ENCODE peak calls at places on chromosome 12, in nine cellular contexts. One of them, this sample, is unnamed.

GRCh38 chr12:64560395-64561301 is 49.6 kb upstream of the RASSF3 start:
- DNase-seq in LHCN-M2: peak; percentile 98
- DNase-seq in SJCRH30: peak; percentile 93
- DNase-seq in hypothalamus: no peak
- DNase-seq in lower leg skin: no peak
- DNase-seq in stimulated activated effector memory CD8-positive, alpha-beta T cell treated with anti-CD3 and anti-CD28 coated beads, Interleukin-12 subunit alpha, Interleukin-12 subunit beta, amount 100 ng/mL, for 72 hours: no peak
- DNase-seq in NCI-H460: peak; percentile 55
- DNase-seq in heart left ventricle: no peak
- DNase-seq in CD4-positive, alpha-beta memory T cell: no peak
- DNase-seq in this sample: peak; percentile 97

GRCh38 chr12:53989227-53990113 is 4.5 kb downstream of the HOXC10 start:
- DNase-seq in LHCN-M2: peak; percentile 25
- DNase-seq in stimulated activated effector memory CD8-positive, alpha-beta T cell treated with anti-CD3 and anti-CD28 coated beads, Interleukin-12 subunit alpha, Interleukin-12 subunit beta, amount 100 ng/mL, for 72 hours: no peak
- DNase-seq in lower leg skin: no peak
- DNase-seq in heart left ventricle: no peak
- DNase-seq in SJCRH30: no peak
- DNase-seq in hypothalamus: no peak
- DNase-seq in NCI-H460: peak; percentile 55
- DNase-seq in CD4-positive, alpha-beta memory T cell: no peak
- DNase-seq in this sample: peak; percentile 76

GRCh38 chr12:118429703-118430383 is 53.5 kb downstream of the SUDS3 start:
- DNase-seq in SJCRH30: no peak
- DNase-seq in hypothalamus: no peak
- DNase-seq in lower leg skin: no peak
- DNase-seq in stimulated activated effector memory CD8-positive, alpha-beta T cell treated with anti-CD3 and anti-CD28 coated beads, Interleukin-12 subunit alpha, Interleukin-12 subunit beta, amount 100 ng/mL, for 72 hours: no peak
- DNase-seq in LHCN-M2: no peak
- DNase-seq in NCI-H460: no peak
- DNase-seq in CD4-positive, alpha-beta memory T cell: no peak
- DNase-seq in heart left ventricle: no peak
- DNase-seq in this sample: no peak

GRCh38 chr12:93315907-93316622 is 61.7 kb upstream of the NUDT4 start:
- DNase-seq in CD4-positive, alpha-beta memory T cell: no peak
- DNase-seq in hypothalamus: no peak
- DNase-seq in heart left ventricle: no peak
- DNase-seq in stimulated activated effector memory CD8-positive, alpha-beta T cell treated with anti-CD3 and anti-CD28 coated beads, Interleukin-12 subunit alpha, Interleukin-12 subunit beta, amount 100 ng/mL, for 72 hours: no peak
- DNase-seq in SJCRH30: no peak
- DNase-seq in NCI-H460: no peak
- DNase-seq in LHCN-M2: no peak
- DNase-seq in lower leg skin: no peak
- DNase-seq in this sample: no peak

GRCh38 chr12:28191690-28192089 is 1.4 kb downstream of the CCDC91 start:
- DNase-seq in stimulated activated effector memory CD8-positive, alpha-beta T cell treated with anti-CD3 and anti-CD28 coated beads, Interleukin-12 subunit alpha, Interleukin-12 subunit beta, amount 100 ng/mL, for 72 hours: no peak
- DNase-seq in lower leg skin: no peak
- DNase-seq in CD4-positive, alpha-beta memory T cell: peak; percentile 55
- DNase-seq in SJCRH30: no peak
- DNase-seq in NCI-H460: no peak
- DNase-seq in heart left ventricle: no peak
- DNase-seq in hypothalamus: no peak
- DNase-seq in LHCN-M2: peak; percentile 6
- DNase-seq in this sample: no peak

GRCh38 chr12:116922194-116922897 is 11.6 kb downstream of the FBXW8 start:
- DNase-seq in LHCN-M2: peak; percentile 58
- DNase-seq in hypothalamus: no peak
- DNase-seq in heart left ventricle: no peak
- DNase-seq in CD4-positive, alpha-beta memory T cell: no peak
- DNase-seq in stimulated activated effector memory CD8-positive, alpha-beta T cell treated with anti-CD3 and anti-CD28 coated beads, Interleukin-12 subunit alpha, Interleukin-12 subunit beta, amount 100 ng/mL, for 72 hours: no peak
- DNase-seq in lower leg skin: no peak
- DNase-seq in SJCRH30: no peak
- DNase-seq in NCI-H460: no peak
- DNase-seq in this sample: peak; percentile 70

GRCh38 chr12:30985814-30986452 is 59.4 kb downstream of the TSPAN11 start:
- DNase-seq in stimulated activated effector memory CD8-positive, alpha-beta T cell treated with anti-CD3 and anti-CD28 coated beads, Interleukin-12 subunit alpha, Interleukin-12 subunit beta, amount 100 ng/mL, for 72 hours: no peak
- DNase-seq in lower leg skin: peak; percentile 28
- DNase-seq in LHCN-M2: peak; percentile 26
- DNase-seq in heart left ventricle: no peak
- DNase-seq in NCI-H460: peak; percentile 27
- DNase-seq in SJCRH30: peak; percentile 79
- DNase-seq in hypothalamus: peak; percentile 13
- DNase-seq in CD4-positive, alpha-beta memory T cell: no peak
- DNase-seq in this sample: no peak

GRCh38 chr12:52013626-52014310 is 7.0 kb downstream of the TAMALIN start:
- DNase-seq in NCI-H460: no peak
- DNase-seq in hypothalamus: no peak
- DNase-seq in LHCN-M2: no peak
- DNase-seq in CD4-positive, alpha-beta memory T cell: no peak
- DNase-seq in stimulated activated effector memory CD8-positive, alpha-beta T cell treated with anti-CD3 and anti-CD28 coated beads, Interleukin-12 subunit alpha, Interleukin-12 subunit beta, amount 100 ng/mL, for 72 hours: no peak
- DNase-seq in lower leg skin: no peak
- DNase-seq in heart left ventricle: no peak
- DNase-seq in SJCRH30: no peak
- DNase-seq in this sample: no peak

GRCh38 chr12:113090740-113091139 is 34.2 kb downstream of the DTX1 start:
- DNase-seq in hypothalamus: no peak
- DNase-seq in lower leg skin: no peak
- DNase-seq in CD4-positive, alpha-beta memory T cell: no peak
- DNase-seq in heart left ventricle: no peak
- DNase-seq in LHCN-M2: no peak
- DNase-seq in SJCRH30: no peak
- DNase-seq in NCI-H460: no peak
- DNase-seq in stimulated activated effector memory CD8-positive, alpha-beta T cell treated with anti-CD3 and anti-CD28 coated beads, Interleukin-12 subunit alpha, Interleukin-12 subunit beta, amount 100 ng/mL, for 72 hours: no peak
- DNase-seq in this sample: no peak

GRCh38 chr12:15116073-15116472 is 105.1 kb downstream of the RERG start:
- DNase-seq in heart left ventricle: no peak
- DNase-seq in CD4-positive, alpha-beta memory T cell: no peak
- DNase-seq in stimulated activated effector memory CD8-positive, alpha-beta T cell treated with anti-CD3 and anti-CD28 coated beads, Interleukin-12 subunit alpha, Interleukin-12 subunit beta, amount 100 ng/mL, for 72 hours: no peak
- DNase-seq in LHCN-M2: no peak
- DNase-seq in lower leg skin: no peak
- DNase-seq in hypothalamus: peak; percentile 23
- DNase-seq in NCI-H460: no peak
- DNase-seq in SJCRH30: no peak
- DNase-seq in this sample: no peak

GRCh38 chr12:128783129-128783574 is 40.6 kb downstream of the SLC15A4 start:
- DNase-seq in LHCN-M2: no peak
- DNase-seq in SJCRH30: no peak
- DNase-seq in stimulated activated effector memory CD8-positive, alpha-beta T cell treated with anti-CD3 and anti-CD28 coated beads, Interleukin-12 subunit alpha, Interleukin-12 subunit beta, amount 100 ng/mL, for 72 hours: peak; percentile 70
- DNase-seq in NCI-H460: no peak
- DNase-seq in heart left ventricle: no peak
- DNase-seq in hypothalamus: no peak
- DNase-seq in CD4-positive, alpha-beta memory T cell: no peak
- DNase-seq in lower leg skin: no peak
- DNase-seq in this sample: no peak

GRCh38 chr12:56128669-56129209 is 672 bp downstream of the ESYT1 start:
- DNase-seq in NCI-H460: no peak
- DNase-seq in SJCRH30: peak; percentile 46
- DNase-seq in CD4-positive, alpha-beta memory T cell: peak; percentile 32
- DNase-seq in LHCN-M2: no peak
- DNase-seq in lower leg skin: no peak
- DNase-seq in stimulated activated effector memory CD8-positive, alpha-beta T cell treated with anti-CD3 and anti-CD28 coated beads, Interleukin-12 subunit alpha, Interleukin-12 subunit beta, amount 100 ng/mL, for 72 hours: no peak
- DNase-seq in hypothalamus: no peak
- DNase-seq in heart left ventricle: no peak
- DNase-seq in this sample: no peak

GRCh38 chr12:78645956-78646355 is 218.6 kb upstream of the SYT1 start:
- DNase-seq in NCI-H460: no peak
- DNase-seq in LHCN-M2: no peak
- DNase-seq in hypothalamus: no peak
- DNase-seq in lower leg skin: no peak
- DNase-seq in heart left ventricle: no peak
- DNase-seq in SJCRH30: no peak
- DNase-seq in stimulated activated effector memory CD8-positive, alpha-beta T cell treated with anti-CD3 and anti-CD28 coated beads, Interleukin-12 subunit alpha, Interleukin-12 subunit beta, amount 100 ng/mL, for 72 hours: no peak
- DNase-seq in CD4-positive, alpha-beta memory T cell: no peak
- DNase-seq in this sample: no peak

GRCh38 chr12:78470354-78471195 is 394.0 kb upstream of the SYT1 start:
- DNase-seq in NCI-H460: peak; percentile 57
- DNase-seq in lower leg skin: no peak
- DNase-seq in LHCN-M2: peak; percentile 67
- DNase-seq in CD4-positive, alpha-beta memory T cell: no peak
- DNase-seq in SJCRH30: peak; percentile 61
- DNase-seq in hypothalamus: no peak
- DNase-seq in stimulated activated effector memory CD8-positive, alpha-beta T cell treated with anti-CD3 and anti-CD28 coated beads, Interleukin-12 subunit alpha, Interleukin-12 subunit beta, amount 100 ng/mL, for 72 hours: no peak
- DNase-seq in heart left ventricle: no peak
- DNase-seq in this sample: peak; percentile 13

GRCh38 chr12:65631621-65632111 is 192.6 kb upstream of the HMGA2 start:
- DNase-seq in LHCN-M2: peak; percentile 100
- DNase-seq in CD4-positive, alpha-beta memory T cell: no peak
- DNase-seq in lower leg skin: peak; percentile 83
- DNase-seq in stimulated activated effector memory CD8-positive, alpha-beta T cell treated with anti-CD3 and anti-CD28 coated beads, Interleukin-12 subunit alpha, Interleukin-12 subunit beta, amount 100 ng/mL, for 72 hours: no peak
- DNase-seq in hypothalamus: no peak
- DNase-seq in NCI-H460: peak; percentile 94
- DNase-seq in heart left ventricle: no peak
- DNase-seq in SJCRH30: peak; percentile 81
- DNase-seq in this sample: peak; percentile 100

GRCh38 chr12:50042693-50043092 is 14.7 kb upstream of the ASIC1 start:
- DNase-seq in hypothalamus: no peak
- DNase-seq in stimulated activated effector memory CD8-positive, alpha-beta T cell treated with anti-CD3 and anti-CD28 coated beads, Interleukin-12 subunit alpha, Interleukin-12 subunit beta, amount 100 ng/mL, for 72 hours: no peak
- DNase-seq in NCI-H460: no peak
- DNase-seq in LHCN-M2: no peak
- DNase-seq in CD4-positive, alpha-beta memory T cell: no peak
- DNase-seq in heart left ventricle: no peak
- DNase-seq in lower leg skin: no peak
- DNase-seq in SJCRH30: no peak
- DNase-seq in this sample: no peak

GRCh38 chr12:53115112-53115890 is 12.0 kb downstream of the SOAT2 start:
- DNase-seq in lower leg skin: no peak
- DNase-seq in heart left ventricle: no peak
- DNase-seq in CD4-positive, alpha-beta memory T cell: no peak
- DNase-seq in LHCN-M2: no peak
- DNase-seq in hypothalamus: no peak
- DNase-seq in SJCRH30: no peak
- DNase-seq in NCI-H460: no peak
- DNase-seq in stimulated activated effector memory CD8-positive, alpha-beta T cell treated with anti-CD3 and anti-CD28 coated beads, Interleukin-12 subunit alpha, Interleukin-12 subunit beta, amount 100 ng/mL, for 72 hours: no peak
- DNase-seq in this sample: no peak

GRCh38 chr12:113854385-113855136 is 111.6 kb downstream of the RBM19 start:
- DNase-seq in SJCRH30: no peak
- DNase-seq in LHCN-M2: no peak
- DNase-seq in NCI-H460: no peak
- DNase-seq in stimulated activated effector memory CD8-positive, alpha-beta T cell treated with anti-CD3 and anti-CD28 coated beads, Interleukin-12 subunit alpha, Interleukin-12 subunit beta, amount 100 ng/mL, for 72 hours: no peak
- DNase-seq in CD4-positive, alpha-beta memory T cell: no peak
- DNase-seq in hypothalamus: no peak
- DNase-seq in heart left ventricle: peak; percentile 58
- DNase-seq in lower leg skin: no peak
- DNase-seq in this sample: no peak

GRCh38 chr12:79164890-79165289 is 300.3 kb downstream of the SYT1 start:
- DNase-seq in LHCN-M2: no peak
- DNase-seq in NCI-H460: no peak
- DNase-seq in CD4-positive, alpha-beta memory T cell: no peak
- DNase-seq in lower leg skin: no peak
- DNase-seq in hypothalamus: no peak
- DNase-seq in heart left ventricle: no peak
- DNase-seq in stimulated activated effector memory CD8-positive, alpha-beta T cell treated with anti-CD3 and anti-CD28 coated beads, Interleukin-12 subunit alpha, Interleukin-12 subunit beta, amount 100 ng/mL, for 72 hours: no peak
- DNase-seq in SJCRH30: no peak
- DNase-seq in this sample: no peak

GRCh38 chr12:93497456-93497855 is 30.1 kb downstream of the MRPL42 start:
- DNase-seq in stimulated activated effector memory CD8-positive, alpha-beta T cell treated with anti-CD3 and anti-CD28 coated beads, Interleukin-12 subunit alpha, Interleukin-12 subunit beta, amount 100 ng/mL, for 72 hours: no peak
- DNase-seq in hypothalamus: no peak
- DNase-seq in LHCN-M2: no peak
- DNase-seq in NCI-H460: no peak
- DNase-seq in heart left ventricle: no peak
- DNase-seq in SJCRH30: no peak
- DNase-seq in lower leg skin: no peak
- DNase-seq in CD4-positive, alpha-beta memory T cell: no peak
- DNase-seq in this sample: no peak

GRCh38 chr12:27592548-27592947 is 68.5 kb downstream of the PPFIBP1 start:
- DNase-seq in NCI-H460: no peak
- DNase-seq in lower leg skin: peak; percentile 64
- DNase-seq in CD4-positive, alpha-beta memory T cell: no peak
- DNase-seq in stimulated activated effector memory CD8-positive, alpha-beta T cell treated with anti-CD3 and anti-CD28 coated beads, Interleukin-12 subunit alpha, Interleukin-12 subunit beta, amount 100 ng/mL, for 72 hours: no peak
- DNase-seq in hypothalamus: no peak
- DNase-seq in LHCN-M2: peak; percentile 92
- DNase-seq in SJCRH30: no peak
- DNase-seq in heart left ventricle: peak; percentile 66
- DNase-seq in this sample: no peak

GRCh38 chr12:71045781-71046180 is 112.0 kb downstream of the TSPAN8 start:
- DNase-seq in NCI-H460: no peak
- DNase-seq in stimulated activated effector memory CD8-positive, alpha-beta T cell treated with anti-CD3 and anti-CD28 coated beads, Interleukin-12 subunit alpha, Interleukin-12 subunit beta, amount 100 ng/mL, for 72 hours: no peak
- DNase-seq in LHCN-M2: peak; percentile 68
- DNase-seq in SJCRH30: peak; percentile 25
- DNase-seq in lower leg skin: no peak
- DNase-seq in heart left ventricle: no peak
- DNase-seq in hypothalamus: no peak
- DNase-seq in CD4-positive, alpha-beta memory T cell: no peak
- DNase-seq in this sample: peak; percentile 79

GRCh38 chr12:123250471-123251383 is 17.5 kb downstream of the MTRFR start:
- DNase-seq in lower leg skin: peak; percentile 71
- DNase-seq in SJCRH30: peak; percentile 24
- DNase-seq in NCI-H460: peak; percentile 55
- DNase-seq in LHCN-M2: no peak
- DNase-seq in heart left ventricle: no peak
- DNase-seq in hypothalamus: no peak
- DNase-seq in stimulated activated effector memory CD8-positive, alpha-beta T cell treated with anti-CD3 and anti-CD28 coated beads, Interleukin-12 subunit alpha, Interleukin-12 subunit beta, amount 100 ng/mL, for 72 hours: no peak
- DNase-seq in CD4-positive, alpha-beta memory T cell: no peak
- DNase-seq in this sample: no peak

GRCh38 chr12:91418691-91419090 is 236.1 kb upstream of the DCN start:
- DNase-seq in SJCRH30: peak; percentile 52
- DNase-seq in NCI-H460: no peak
- DNase-seq in lower leg skin: no peak
- DNase-seq in CD4-positive, alpha-beta memory T cell: no peak
- DNase-seq in LHCN-M2: no peak
- DNase-seq in heart left ventricle: no peak
- DNase-seq in stimulated activated effector memory CD8-positive, alpha-beta T cell treated with anti-CD3 and anti-CD28 coated beads, Interleukin-12 subunit alpha, Interleukin-12 subunit beta, amount 100 ng/mL, for 72 hours: no peak
- DNase-seq in hypothalamus: no peak
- DNase-seq in this sample: no peak